ENCODE peak calls at places on chromosomes 12 and 14, in seven cellular contexts. One of them, this sample, is unnamed. For H3K9me3, the result is how much of the 10 kb centered on the place peaks cover.

GRCh38 chr12:1189163-1189562 is 198.1 kb downstream of the ERC1 start:
- DNase-seq in effector memory CD4-positive, alpha-beta T cell: no peak
- DNase-seq in mucosa of descending colon: no peak
- DNase-seq in heart left ventricle: no peak
- DNase-seq in left ventricle myocardium inferior: no peak
- DNase-seq in HCT116: no peak
- DNase-seq in ovary: no peak
- DNase-seq in this sample: no peak

GRCh38 chr14:81176224-81176623 is 44.5 kb downstream of the GTF2A1 start:
- DNase-seq in left ventricle myocardium inferior: peak
- DNase-seq in heart left ventricle: peak
- DNase-seq in ovary: no peak
- DNase-seq in mucosa of descending colon: peak
- DNase-seq in effector memory CD4-positive, alpha-beta T cell: no peak
- DNase-seq in HCT116: no peak
- DNase-seq in this sample: no peak

GRCh38 chr14:21121106-21121505 is 20.2 kb downstream of the TMEM253 start:
- DNase-seq in heart left ventricle: no peak
- DNase-seq in HCT116: no peak
- DNase-seq in effector memory CD4-positive, alpha-beta T cell: no peak
- DNase-seq in left ventricle myocardium inferior: no peak
- DNase-seq in mucosa of descending colon: no peak
- DNase-seq in ovary: no peak
- DNase-seq in this sample: no peak

GRCh38 chr14:57390806-57391562 is 598 bp downstream of the NAA30 start:
- DNase-seq in heart left ventricle: no peak
- DNase-seq in mucosa of descending colon: peak
- DNase-seq in ovary: no peak
- DNase-seq in left ventricle myocardium inferior: peak
- DNase-seq in HCT116: no peak
- DNase-seq in effector memory CD4-positive, alpha-beta T cell: no peak
- DNase-seq in this sample: no peak

GRCh38 chr14:104561661-104562495 is 17.7 kb upstream of the C14orf180 start:
- DNase-seq in mucosa of descending colon: no peak
- DNase-seq in left ventricle myocardium inferior: no peak
- DNase-seq in effector memory CD4-positive, alpha-beta T cell: no peak
- DNase-seq in HCT116: no peak
- DNase-seq in ovary: no peak
- DNase-seq in heart left ventricle: no peak
- DNase-seq in this sample: no peak

GRCh38 chr12:129179941-129180340 is 326.7 kb downstream of the GLT1D1 start:
- DNase-seq in mucosa of descending colon: peak
- DNase-seq in effector memory CD4-positive, alpha-beta T cell: no peak
- DNase-seq in left ventricle myocardium inferior: no peak
- DNase-seq in HCT116: no peak
- DNase-seq in heart left ventricle: no peak
- DNase-seq in ovary: no peak
- DNase-seq in this sample: no peak

GRCh38 chr14:53536446-53536845 is 383.3 kb upstream of the DDHD1 start:
- DNase-seq in ovary: no peak
- DNase-seq in HCT116: no peak
- DNase-seq in heart left ventricle: no peak
- DNase-seq in effector memory CD4-positive, alpha-beta T cell: no peak
- DNase-seq in left ventricle myocardium inferior: no peak
- DNase-seq in mucosa of descending colon: no peak
- DNase-seq in this sample: no peak

GRCh38 chr12:75704664-75705063 is 193.3 kb upstream of the KRR1 start:
- DNase-seq in HCT116: peak
- DNase-seq in ovary: no peak
- DNase-seq in effector memory CD4-positive, alpha-beta T cell: no peak
- DNase-seq in left ventricle myocardium inferior: no peak
- DNase-seq in mucosa of descending colon: no peak
- DNase-seq in heart left ventricle: no peak
- DNase-seq in this sample: no peak

GRCh38 chr12:120916561-120916960 is 12.4 kb upstream of the SPPL3 start:
- DNase-seq in heart left ventricle: no peak
- DNase-seq in effector memory CD4-positive, alpha-beta T cell: no peak
- DNase-seq in left ventricle myocardium inferior: no peak
- DNase-seq in HCT116: no peak
- DNase-seq in ovary: no peak
- DNase-seq in mucosa of descending colon: no peak
- DNase-seq in this sample: no peak

GRCh38 chr12:40226652-40227051 is 1.9 kb downstream of the LRRK2 start:
- DNase-seq in mucosa of descending colon: peak
- DNase-seq in heart left ventricle: peak
- DNase-seq in HCT116: no peak
- DNase-seq in left ventricle myocardium inferior: no peak
- DNase-seq in effector memory CD4-positive, alpha-beta T cell: no peak
- DNase-seq in ovary: peak
- DNase-seq in this sample: no peak

GRCh38 chr12:87529386-87529785 is 499.8 kb downstream of the C12orf50 start:
- DNase-seq in heart left ventricle: no peak
- DNase-seq in HCT116: no peak
- DNase-seq in effector memory CD4-positive, alpha-beta T cell: no peak
- DNase-seq in left ventricle myocardium inferior: no peak
- DNase-seq in ovary: no peak
- DNase-seq in mucosa of descending colon: no peak
- DNase-seq in this sample: no peak

GRCh38 chr12:109130755-109131521 is 14.6 kb downstream of the ACACB start:
- DNase-seq in left ventricle myocardium inferior: peak
- DNase-seq in ovary: no peak
- DNase-seq in heart left ventricle: peak
- DNase-seq in effector memory CD4-positive, alpha-beta T cell: no peak
- DNase-seq in mucosa of descending colon: no peak
- DNase-seq in HCT116: peak
- DNase-seq in this sample: no peak

GRCh38 chr14:76986261-76986565 is 42.3 kb downstream of the IRF2BPL start:
- DNase-seq in mucosa of descending colon: no peak
- DNase-seq in HCT116: no peak
- DNase-seq in effector memory CD4-positive, alpha-beta T cell: no peak
- DNase-seq in ovary: no peak
- DNase-seq in left ventricle myocardium inferior: no peak
- DNase-seq in heart left ventricle: no peak
- DNase-seq in this sample: no peak

GRCh38 chr12:71567562-71567961 is 96.1 kb downstream of the ZFC3H1 start:
- DNase-seq in HCT116: no peak
- DNase-seq in effector memory CD4-positive, alpha-beta T cell: no peak
- DNase-seq in left ventricle myocardium inferior: no peak
- DNase-seq in ovary: no peak
- DNase-seq in heart left ventricle: no peak
- DNase-seq in mucosa of descending colon: no peak
- DNase-seq in this sample: no peak

GRCh38 chr14:104223101-104223809 is 84.9 kb downstream of the KIF26A start:
- DNase-seq in ovary: peak
- DNase-seq in effector memory CD4-positive, alpha-beta T cell: no peak
- DNase-seq in HCT116: no peak
- DNase-seq in mucosa of descending colon: peak
- DNase-seq in heart left ventricle: peak
- DNase-seq in left ventricle myocardium inferior: no peak
- DNase-seq in this sample: no peak

GRCh38 chr14:105685003-105685402 is 158.6 kb downstream of the TMEM121 start:
- DNase-seq in mucosa of descending colon: no peak
- DNase-seq in ovary: no peak
- DNase-seq in heart left ventricle: no peak
- DNase-seq in effector memory CD4-positive, alpha-beta T cell: no peak
- DNase-seq in left ventricle myocardium inferior: no peak
- DNase-seq in HCT116: no peak
- DNase-seq in this sample: no peak

GRCh38 chr14:105694961-105695360 is 168.6 kb downstream of the TMEM121 start:
- DNase-seq in left ventricle myocardium inferior: no peak
- DNase-seq in ovary: no peak
- DNase-seq in HCT116: no peak
- DNase-seq in effector memory CD4-positive, alpha-beta T cell: no peak
- DNase-seq in heart left ventricle: no peak
- DNase-seq in mucosa of descending colon: no peak
- DNase-seq in this sample: no peak

GRCh38 chr14:105690671-105691070 is 164.3 kb downstream of the TMEM121 start:
- DNase-seq in HCT116: no peak
- DNase-seq in effector memory CD4-positive, alpha-beta T cell: no peak
- DNase-seq in ovary: no peak
- DNase-seq in left ventricle myocardium inferior: no peak
- DNase-seq in heart left ventricle: no peak
- DNase-seq in mucosa of descending colon: no peak
- DNase-seq in this sample: no peak

DNA sequence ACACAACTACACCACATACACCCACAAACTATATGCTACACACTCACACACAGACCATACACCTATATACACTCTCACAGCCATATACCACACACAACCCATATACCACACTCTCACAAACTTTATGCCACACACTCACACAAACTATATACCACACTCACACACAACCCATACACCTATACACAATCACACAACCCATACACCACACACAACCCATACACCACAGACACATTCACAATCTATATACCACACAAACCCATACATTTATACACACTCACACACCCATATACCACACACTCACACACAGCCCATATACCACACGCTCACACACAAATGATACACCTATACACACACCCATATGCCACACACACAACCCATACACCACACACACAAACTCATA is 163.3 kb downstream of the TMEM121 start:
- DNase-seq in mucosa of descending colon: no peak
- DNase-seq in effector memory CD4-positive, alpha-beta T cell: no peak
- DNase-seq in HCT116: no peak
- DNase-seq in heart left ventricle: no peak
- DNase-seq in left ventricle myocardium inferior: no peak
- DNase-seq in ovary: no peak
- DNase-seq in this sample: no peak
- H3K9me3 ChIP-seq in mucosa of descending colon: under half
- H3K9me3 ChIP-seq in effector memory CD4-positive, alpha-beta T cell: under half
- H3K9me3 ChIP-seq in HCT116: under half
- H3K9me3 ChIP-seq in heart left ventricle: under half
- H3K9me3 ChIP-seq in left ventricle myocardium inferior: under half
- H3K9me3 ChIP-seq in ovary: under half
- H3K9me3 ChIP-seq in this sample: under half

DNA sequence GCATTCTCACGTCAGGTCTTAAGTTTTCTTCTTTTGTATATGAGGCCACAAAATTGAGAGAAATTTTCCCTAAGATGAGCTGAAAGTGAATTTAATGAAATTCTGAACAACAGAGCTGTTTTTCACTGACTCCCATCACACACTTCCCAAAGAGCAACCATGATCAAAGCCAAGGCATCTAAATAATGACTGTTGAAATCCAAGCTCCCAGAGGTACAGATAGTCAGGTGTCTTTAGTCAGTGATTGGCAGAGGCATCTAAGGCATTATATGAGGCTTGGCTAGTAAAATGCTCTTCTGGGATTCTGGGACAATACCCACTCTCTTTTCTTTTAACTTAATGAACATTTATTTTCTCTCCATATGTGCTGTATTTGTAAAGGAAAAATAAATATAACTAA is 1.0 kb upstream of the SSTR1 start:
- DNase-seq in HCT116: no peak
- DNase-seq in heart left ventricle: no peak
- DNase-seq in left ventricle myocardium inferior: no peak
- DNase-seq in ovary: no peak
- DNase-seq in mucosa of descending colon: no peak
- DNase-seq in effector memory CD4-positive, alpha-beta T cell: no peak
- DNase-seq in this sample: no peak
- H3K9me3 ChIP-seq in HCT116: under half
- H3K9me3 ChIP-seq in heart left ventricle: under half
- H3K9me3 ChIP-seq in left ventricle myocardium inferior: under half
- H3K9me3 ChIP-seq in ovary: under half
- H3K9me3 ChIP-seq in mucosa of descending colon: under half
- H3K9me3 ChIP-seq in effector memory CD4-positive, alpha-beta T cell: under half
- H3K9me3 ChIP-seq in this sample: under half

GRCh38 chr12:54948171-54948570 is 36.4 kb downstream of the TESPA1 start:
- DNase-seq in HCT116: no peak
- DNase-seq in ovary: no peak
- DNase-seq in heart left ventricle: no peak
- DNase-seq in left ventricle myocardium inferior: no peak
- DNase-seq in mucosa of descending colon: no peak
- DNase-seq in effector memory CD4-positive, alpha-beta T cell: no peak
- DNase-seq in this sample: no peak
- H3K9me3 ChIP-seq in HCT116: under half
- H3K9me3 ChIP-seq in ovary: under half
- H3K9me3 ChIP-seq in heart left ventricle: under half
- H3K9me3 ChIP-seq in left ventricle myocardium inferior: under half
- H3K9me3 ChIP-seq in mucosa of descending colon: under half
- H3K9me3 ChIP-seq in effector memory CD4-positive, alpha-beta T cell: under half
- H3K9me3 ChIP-seq in this sample: under half

GRCh38 chr14:94619297-94619696 is 7.1 kb downstream of the SERPINA3 start:
- DNase-seq in mucosa of descending colon: no peak
- DNase-seq in effector memory CD4-positive, alpha-beta T cell: no peak
- DNase-seq in left ventricle myocardium inferior: no peak
- DNase-seq in HCT116: no peak
- DNase-seq in ovary: no peak
- DNase-seq in heart left ventricle: no peak
- DNase-seq in this sample: no peak
- H3K9me3 ChIP-seq in mucosa of descending colon: under half
- H3K9me3 ChIP-seq in effector memory CD4-positive, alpha-beta T cell: under half
- H3K9me3 ChIP-seq in left ventricle myocardium inferior: under half
- H3K9me3 ChIP-seq in HCT116: under half
- H3K9me3 ChIP-seq in ovary: under half
- H3K9me3 ChIP-seq in heart left ventricle: under half
- H3K9me3 ChIP-seq in this sample: under half

GRCh38 chr12:101738920-101739665 is at the start of gene SYCP3:
- DNase-seq in ovary: peak
- DNase-seq in left ventricle myocardium inferior: no peak
- DNase-seq in heart left ventricle: no peak
- DNase-seq in mucosa of descending colon: no peak
- DNase-seq in effector memory CD4-positive, alpha-beta T cell: no peak
- DNase-seq in HCT116: no peak
- DNase-seq in this sample: no peak
- H3K9me3 ChIP-seq in ovary: under half
- H3K9me3 ChIP-seq in left ventricle myocardium inferior: under half
- H3K9me3 ChIP-seq in heart left ventricle: under half
- H3K9me3 ChIP-seq in mucosa of descending colon: under half
- H3K9me3 ChIP-seq in effector memory CD4-positive, alpha-beta T cell: under half
- H3K9me3 ChIP-seq in HCT116: under half
- H3K9me3 ChIP-seq in this sample: under half